ENCODE peak calls at places on chromosomes 13 and 19, in eight cellular contexts. R, L, E, P, S, J, Y and A are unnamed samples.

GRCh38 chr19:11374449-11375142 is at the start of gene SWSAP1:
- DNase-seq in R (peak), L (peak), E (peak), P (peak), S (peak), J (peak), Y (peak), A (peak)

GRCh38 chr19:3808420-3809143 is 22.4 kb upstream of the MATK start:
- DNase-seq in R (no peak), L (no peak), E (no peak), P (no peak), S (no peak), J (no peak), Y (no peak), A (no peak)

GRCh38 chr19:18029617-18030338 is 21.8 kb downstream of the ARRDC2 start:
- DNase-seq in R (no peak), L (peak), E (peak), P (no peak), S (no peak), J (no peak), Y (peak), A (peak)

GRCh38 chr19:13794388-13794751 is 873 bp upstream of the ZSWIM4 start:
- DNase-seq in R (no peak), L (no peak), E (peak), P (no peak), S (no peak), J (no peak), Y (peak), A (peak)

GRCh38 chr13:37068962-37069361 is 9.5 kb upstream of the SUPT20H start:
- DNase-seq in R (no peak), L (no peak), E (no peak), P (no peak), S (no peak), J (no peak), Y (no peak), A (peak)

GRCh38 chr13:25352230-25352629 is 19.5 kb upstream of the ATP8A2 start:
- DNase-seq in R (no peak), L (no peak), E (no peak), P (no peak), S (no peak), J (no peak), Y (no peak), A (no peak)

GRCh38 chr13:41601718-41602445 is 144.5 kb downstream of the RGCC start:
- DNase-seq in R (no peak), L (no peak), E (no peak), P (no peak), S (no peak), J (no peak), Y (no peak), A (no peak)

GRCh38 chr19:57803265-57803593 is 11.5 kb downstream of the ZNF552 start:
- DNase-seq in R (no peak), L (no peak), E (no peak), P (no peak), S (no peak), J (no peak), Y (no peak), A (no peak)

GRCh38 chr13:82751221-82751620 is 1131.1 kb downstream of the SLITRK1 start:
- DNase-seq in R (no peak), L (no peak), E (no peak), P (no peak), S (no peak), J (no peak), Y (no peak), A (no peak)

GRCh38 chr13:111114362-111115050 is 604 bp upstream of the ARHGEF7 start:
- DNase-seq in R (peak), L (no peak), E (no peak), P (peak), S (peak), J (no peak), Y (peak), A (peak)

GRCh38 chr13:50357586-50358118 is 342.4 kb downstream of the KCNRG start:
- DNase-seq in R (no peak), L (no peak), E (no peak), P (no peak), S (peak), J (no peak), Y (no peak), A (no peak)

GRCh38 chr19:53942001-53942786 is 20.5 kb upstream of the CACNG8 start:
- DNase-seq in R (peak), L (no peak), E (no peak), P (peak), S (peak), J (no peak), Y (no peak), A (peak)

GRCh38 chr19:30968210-30968609 is 381.0 kb downstream of the TSHZ3 start:
- DNase-seq in R (no peak), L (no peak), E (no peak), P (no peak), S (no peak), J (no peak), Y (no peak), A (no peak)

GRCh38 chr19:11480081-11480926 is 542 bp downstream of the ELAVL3 start:
- DNase-seq in R (no peak), L (peak), E (no peak), P (no peak), S (no peak), J (no peak), Y (no peak), A (no peak)

GRCh38 chr19:15180451-15181390 is 20.1 kb downstream of the NOTCH3 start:
- DNase-seq in R (no peak), L (peak), E (peak), P (no peak), S (peak), J (no peak), Y (no peak), A (no peak)

GRCh38 chr19:11168568-11168967 is 13.0 kb upstream of the SPC24 start:
- DNase-seq in R (no peak), L (no peak), E (no peak), P (no peak), S (no peak), J (no peak), Y (no peak), A (peak)

GRCh38 chr19:47142779-47143178 is 12.1 kb downstream of the SAE1 start:
- DNase-seq in R (no peak), L (no peak), E (no peak), P (no peak), S (no peak), J (no peak), Y (no peak), A (no peak)

GRCh38 chr19:13613447-13613846 is 107.2 kb upstream of the CACNA1A start:
- DNase-seq in R (no peak), L (no peak), E (peak), P (no peak), S (no peak), J (no peak), Y (no peak), A (no peak)

GRCh38 chr19:1106841-1107654 is 3.3 kb downstream of the GPX4 start:
- DNase-seq in R (no peak), L (no peak), E (no peak), P (no peak), S (no peak), J (no peak), Y (no peak), A (peak)

GRCh38 chr13:109454167-109454917 is 332.0 kb downstream of the IRS2 start:
- DNase-seq in R (no peak), L (no peak), E (no peak), P (no peak), S (no peak), J (no peak), Y (no peak), A (no peak)

GRCh38 chr19:48950830-48951519 is 3.7 kb upstream of the BAX start:
- DNase-seq in R (no peak), L (no peak), E (no peak), P (no peak), S (no peak), J (no peak), Y (no peak), A (no peak)

GRCh38 chr13:40149611-40150283 is 494.3 kb downstream of the COG6 start:
- DNase-seq in R (no peak), L (no peak), E (no peak), P (no peak), S (no peak), J (no peak), Y (peak), A (peak)

GRCh38 chr19:3443840-3444694 is 36.3 kb downstream of the SMIM24 start:
- DNase-seq in R (no peak), L (peak), E (no peak), P (no peak), S (peak), J (no peak), Y (no peak), A (peak)

GRCh38 chr13:32314271-32314967 is 744 bp downstream of the ZAR1L start:
- DNase-seq in R (no peak), L (peak), E (peak), P (no peak), S (no peak), J (no peak), Y (no peak), A (no peak)

GRCh38 chr19:40633207-40633606 is 32.0 kb downstream of the LTBP4 start:
- DNase-seq in R (no peak), L (no peak), E (no peak), P (no peak), S (no peak), J (no peak), Y (no peak), A (no peak)

GRCh38 chr13:27170221-27170520 is 1.4 kb downstream of the USP12 start:
- DNase-seq in R (no peak), L (no peak), E (no peak), P (no peak), S (no peak), J (no peak), Y (no peak), A (no peak)

GRCh38 chr13:67048084-67048792 is 181.9 kb downstream of the PCDH9 start:
- DNase-seq in R (no peak), L (no peak), E (no peak), P (no peak), S (no peak), J (no peak), Y (no peak), A (peak)

GRCh38 chr19:41535029-41535622 is 40.8 kb upstream of the CEACAM21 start:
- DNase-seq in R (no peak), L (no peak), E (no peak), P (no peak), S (no peak), J (no peak), Y (no peak), A (peak)

GRCh38 chr13:110412132-110412912 is 105.2 kb downstream of the COL4A2 start:
- DNase-seq in R (peak), L (peak), E (peak), P (peak), S (peak), J (peak), Y (peak), A (peak)

GRCh38 chr19:1014161-1015060 is 6.5 kb downstream of the TMEM259 start:
- DNase-seq in R (no peak), L (no peak), E (no peak), P (no peak), S (no peak), J (no peak), Y (no peak), A (no peak)

GRCh38 chr19:8615813-8616596 is 5.5 kb upstream of the ADAMTS10 start:
- DNase-seq in R (peak), L (peak), E (peak), P (peak), S (peak), J (peak), Y (peak), A (peak)

GRCh38 chr19:1251233-1251502 is 2.8 kb downstream of the MIDN start:
- DNase-seq in R (no peak), L (peak), E (no peak), P (no peak), S (peak), J (no peak), Y (no peak), A (peak)

GRCh38 chr19:7868671-7869452 is 5.3 kb downstream of the PRR36 start:
- DNase-seq in R (peak), L (peak), E (peak), P (peak), S (peak), J (peak), Y (no peak), A (peak)

GRCh38 chr13:80962855-80963254 is 621.9 kb upstream of the SPRY2 start:
- DNase-seq in R (no peak), L (no peak), E (no peak), P (no peak), S (no peak), J (no peak), Y (no peak), A (peak)

GRCh38 chr19:16370671-16371391 is 46.2 kb downstream of the KLF2 start:
- DNase-seq in R (no peak), L (no peak), E (peak), P (no peak), S (no peak), J (no peak), Y (no peak), A (no peak)

GRCh38 chr13:86585826-86586225 is 786.6 kb upstream of the SLITRK6 start:
- DNase-seq in R (no peak), L (no peak), E (no peak), P (no peak), S (no peak), J (no peak), Y (no peak), A (no peak)

GRCh38 chr19:8609210-8610040 is 1.1 kb downstream of the ADAMTS10 start:
- DNase-seq in R (peak), L (no peak), E (no peak), P (peak), S (peak), J (no peak), Y (peak), A (peak)

GRCh38 chr13:79541426-79542049 is 60.6 kb downstream of the NDFIP2 start:
- DNase-seq in R (peak), L (no peak), E (no peak), P (no peak), S (peak), J (no peak), Y (no peak), A (peak)

GRCh38 chr19:50264483-50265186 is 61.2 kb downstream of the MYH14 start:
- DNase-seq in R (no peak), L (no peak), E (no peak), P (no peak), S (no peak), J (no peak), Y (no peak), A (peak)

GRCh38 chr19:43437712-43438111 is 23.0 kb downstream of the TEX101 start:
- DNase-seq in R (no peak), L (no peak), E (no peak), P (no peak), S (no peak), J (no peak), Y (no peak), A (no peak)